ENCODE peak calls at places on chromosomes 7 and 10, in eight cellular contexts. One of them, this sample, is unnamed.

GRCh38 chr7:26278769-26279168 is 12.9 kb upstream of the SNX10 start:
- DNase-seq in adrenal gland: no peak
- DNase-seq in gastrocnemius medialis: no peak
- DNase-seq in fibroblast of lung: peak; percentile 2
- DNase-seq in GM23338: no peak
- DNase-seq in breast epithelium: no peak
- DNase-seq in kidney epithelial cell: no peak
- DNase-seq in HCT116: peak; percentile 36
- DNase-seq in this sample: no peak

GRCh38 chr7:32117837-32118236 is 47.6 kb upstream of the PDE1C start:
- DNase-seq in adrenal gland: no peak
- DNase-seq in gastrocnemius medialis: no peak
- DNase-seq in fibroblast of lung: no peak
- DNase-seq in GM23338: no peak
- DNase-seq in breast epithelium: no peak
- DNase-seq in kidney epithelial cell: no peak
- DNase-seq in HCT116: no peak
- DNase-seq in this sample: no peak

GRCh38 chr10:329361-330099 is 194.3 kb downstream of the ZMYND11 start:
- DNase-seq in adrenal gland: peak; percentile 80
- DNase-seq in gastrocnemius medialis: peak; percentile 45
- DNase-seq in fibroblast of lung: peak; percentile 96
- DNase-seq in GM23338: peak; percentile 37
- DNase-seq in breast epithelium: peak; percentile 86
- DNase-seq in kidney epithelial cell: peak; percentile 81
- DNase-seq in HCT116: peak; percentile 79
- DNase-seq in this sample: peak; percentile 88

GRCh38 chr10:72425133-72425532 is 70.4 kb upstream of the DNAJB12 start:
- DNase-seq in adrenal gland: no peak
- DNase-seq in gastrocnemius medialis: no peak
- DNase-seq in fibroblast of lung: peak; percentile 27
- DNase-seq in GM23338: no peak
- DNase-seq in breast epithelium: no peak
- DNase-seq in kidney epithelial cell: no peak
- DNase-seq in HCT116: no peak
- DNase-seq in this sample: peak; percentile 80

GRCh38 chr10:17795807-17796596 is 13.1 kb upstream of the MRC1 start:
- DNase-seq in adrenal gland: no peak
- DNase-seq in gastrocnemius medialis: no peak
- DNase-seq in fibroblast of lung: no peak
- DNase-seq in GM23338: no peak
- DNase-seq in breast epithelium: no peak
- DNase-seq in kidney epithelial cell: no peak
- DNase-seq in HCT116: no peak
- DNase-seq in this sample: no peak

GRCh38 chr7:138961159-138961558 is 20.0 kb downstream of the KIAA1549 start:
- DNase-seq in adrenal gland: peak; percentile 63
- DNase-seq in gastrocnemius medialis: no peak
- DNase-seq in fibroblast of lung: no peak
- DNase-seq in GM23338: no peak
- DNase-seq in breast epithelium: no peak
- DNase-seq in kidney epithelial cell: no peak
- DNase-seq in HCT116: no peak
- DNase-seq in this sample: peak; percentile 27

GRCh38 chr10:30422981-30423654 is 10.9 kb upstream of the MAP3K8 start:
- DNase-seq in adrenal gland: no peak
- DNase-seq in gastrocnemius medialis: peak; percentile 40
- DNase-seq in fibroblast of lung: peak; percentile 77
- DNase-seq in GM23338: peak; percentile 89
- DNase-seq in breast epithelium: peak; percentile 69
- DNase-seq in kidney epithelial cell: peak; percentile 85
- DNase-seq in HCT116: no peak
- DNase-seq in this sample: peak; percentile 23

GRCh38 chr10:2978111-2978510 is 89.2 kb upstream of the PFKP start:
- DNase-seq in adrenal gland: no peak
- DNase-seq in gastrocnemius medialis: no peak
- DNase-seq in fibroblast of lung: peak; percentile 70
- DNase-seq in GM23338: peak; percentile 77
- DNase-seq in breast epithelium: no peak
- DNase-seq in kidney epithelial cell: no peak
- DNase-seq in HCT116: peak; percentile 55
- DNase-seq in this sample: no peak

GRCh38 chr10:123926401-123927264 is 35.0 kb upstream of the CPXM2 start:
- DNase-seq in adrenal gland: no peak
- DNase-seq in gastrocnemius medialis: no peak
- DNase-seq in fibroblast of lung: no peak
- DNase-seq in GM23338: no peak
- DNase-seq in breast epithelium: no peak
- DNase-seq in kidney epithelial cell: no peak
- DNase-seq in HCT116: no peak
- DNase-seq in this sample: no peak

DNA sequence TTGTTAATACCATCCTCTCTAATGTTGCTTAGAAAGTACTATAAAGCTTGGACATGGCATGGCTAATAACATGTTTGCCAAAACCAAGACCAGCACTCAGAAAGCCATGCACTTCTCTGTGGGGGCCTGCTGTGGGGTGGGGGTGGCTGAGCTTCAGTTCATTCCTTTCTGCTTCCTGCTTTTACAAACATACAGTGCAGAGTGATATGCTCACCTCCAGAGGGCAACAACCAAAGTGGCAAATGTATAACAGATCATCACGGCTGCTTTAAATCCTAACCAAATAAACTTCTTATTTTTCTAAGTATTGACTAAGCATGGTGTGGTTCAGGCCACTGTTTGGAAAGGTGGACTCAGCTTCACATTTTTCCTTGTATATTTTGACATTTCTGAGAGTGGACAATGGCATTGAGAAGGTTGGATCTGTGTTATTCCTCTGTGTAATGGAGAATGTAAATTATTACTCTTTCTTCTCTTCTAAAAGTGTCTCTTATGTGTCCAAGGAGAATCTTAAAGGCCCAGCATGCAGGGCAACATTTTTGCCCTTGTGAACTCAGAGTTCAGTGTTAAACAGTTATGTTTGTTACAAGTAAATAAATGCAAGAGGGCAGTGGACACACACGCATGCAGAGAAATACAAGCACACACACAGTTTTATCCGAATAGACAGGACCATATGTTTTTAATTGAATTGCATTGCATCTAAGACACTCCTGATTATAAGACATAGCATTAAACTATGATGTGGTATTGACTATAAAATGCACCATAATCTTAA is 186.1 kb downstream of the HERPUD2 start:
- DNase-seq in adrenal gland: no peak
- DNase-seq in gastrocnemius medialis: no peak
- DNase-seq in fibroblast of lung: no peak
- DNase-seq in GM23338: no peak
- DNase-seq in breast epithelium: no peak
- DNase-seq in kidney epithelial cell: no peak
- DNase-seq in HCT116: no peak
- DNase-seq in this sample: no peak
- TF ChIP-seq CTCF in adrenal gland: no peak
- TF ChIP-seq CTCF in gastrocnemius medialis: no peak
- TF ChIP-seq CTCF in fibroblast of lung: no peak
- TF ChIP-seq CTCF in GM23338: peak; percentile 29
- TF ChIP-seq CTCF in breast epithelium: no peak
- TF ChIP-seq CTCF in kidney epithelial cell: peak; percentile 26
- TF ChIP-seq CTCF in HCT116: peak; percentile 28
- TF ChIP-seq CTCF in this sample: no peak

DNA sequence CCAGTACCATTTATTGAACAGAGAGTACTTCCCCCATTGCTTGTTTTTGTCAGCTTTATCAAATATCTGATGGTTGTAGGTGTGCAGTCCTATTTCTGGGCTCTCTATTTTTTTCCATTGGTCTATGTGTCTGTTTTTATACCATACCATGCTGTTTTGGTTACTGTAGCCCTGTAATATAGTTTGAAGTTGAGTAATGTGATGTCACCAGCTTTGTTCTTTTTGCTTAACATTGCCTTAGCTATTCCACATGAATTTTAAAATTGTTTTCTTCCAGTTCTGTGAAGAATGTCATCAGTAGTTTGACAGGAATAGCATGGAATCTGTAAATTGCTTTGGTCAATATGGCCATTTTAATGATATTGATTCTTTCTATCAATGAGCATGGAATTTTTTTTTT is 140.5 kb upstream of the RHOBTB1 start:
- DNase-seq in adrenal gland: no peak
- DNase-seq in gastrocnemius medialis: no peak
- DNase-seq in fibroblast of lung: no peak
- DNase-seq in GM23338: no peak
- DNase-seq in breast epithelium: no peak
- DNase-seq in kidney epithelial cell: no peak
- DNase-seq in HCT116: no peak
- DNase-seq in this sample: no peak
- H3K36me3 ChIP-seq in adrenal gland: no peaks in the 10 kb centered on the region
- H3K36me3 ChIP-seq in gastrocnemius medialis: no peaks in the 10 kb centered on the region
- H3K36me3 ChIP-seq in fibroblast of lung: no peaks in the 10 kb centered on the region
- H3K36me3 ChIP-seq in GM23338: no peaks in the 10 kb centered on the region
- H3K36me3 ChIP-seq in breast epithelium: no peaks in the 10 kb centered on the region
- H3K36me3 ChIP-seq in kidney epithelial cell: no peaks in the 10 kb centered on the region
- H3K36me3 ChIP-seq in HCT116: no peaks in the 10 kb centered on the region
- H3K36me3 ChIP-seq in this sample: no peaks in the 10 kb centered on the region

GRCh38 chr10:130301026-130301892 is 165.1 kb downstream of the GLRX3 start:
- DNase-seq in adrenal gland: peak; percentile 37
- DNase-seq in gastrocnemius medialis: peak; percentile 11
- DNase-seq in fibroblast of lung: peak; percentile 20
- DNase-seq in GM23338: no peak
- DNase-seq in breast epithelium: no peak
- DNase-seq in kidney epithelial cell: peak; percentile 10
- DNase-seq in HCT116: no peak
- DNase-seq in this sample: peak; percentile 80

DNA sequence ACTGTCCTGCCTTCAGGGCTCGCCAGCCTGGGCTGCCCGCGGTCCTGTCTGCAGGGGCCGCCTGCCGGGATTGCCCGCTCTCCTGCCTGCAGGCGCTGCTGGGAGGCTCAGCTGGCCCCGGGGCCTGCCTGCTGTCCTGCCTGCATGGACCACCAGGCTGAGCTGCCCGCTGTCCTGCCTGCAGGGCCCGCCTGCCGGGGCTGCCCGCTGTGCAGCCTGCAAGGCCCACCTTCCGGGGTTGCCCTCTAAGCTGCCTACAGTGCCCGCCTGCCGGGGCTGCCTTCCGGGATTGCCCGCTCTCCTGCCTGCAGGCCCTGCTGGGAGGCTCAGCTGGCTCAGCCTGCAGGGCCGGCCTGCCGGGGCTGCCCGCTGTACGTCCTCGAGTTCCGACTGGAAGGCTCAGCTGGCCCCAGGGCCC is 164.4 kb downstream of the GLRX3 start:
- DNase-seq in adrenal gland: peak; percentile 15
- DNase-seq in gastrocnemius medialis: no peak
- DNase-seq in fibroblast of lung: no peak
- DNase-seq in GM23338: no peak
- DNase-seq in breast epithelium: no peak
- DNase-seq in kidney epithelial cell: no peak
- DNase-seq in HCT116: no peak
- DNase-seq in this sample: peak; percentile 74
- H3K4me3 ChIP-seq in adrenal gland: no peak overlapping the region
- H3K4me3 ChIP-seq in gastrocnemius medialis: peak overlapping the region; percentile 65
- H3K4me3 ChIP-seq in fibroblast of lung: no peak overlapping the region
- H3K4me3 ChIP-seq in GM23338: no peak overlapping the region
- H3K4me3 ChIP-seq in breast epithelium: peak overlapping the region; percentile 38
- H3K4me3 ChIP-seq in kidney epithelial cell: peak overlapping the region; percentile 39
- H3K4me3 ChIP-seq in HCT116: no peak overlapping the region
- H3K4me3 ChIP-seq in this sample: peak overlapping the region; percentile 63

DNA sequence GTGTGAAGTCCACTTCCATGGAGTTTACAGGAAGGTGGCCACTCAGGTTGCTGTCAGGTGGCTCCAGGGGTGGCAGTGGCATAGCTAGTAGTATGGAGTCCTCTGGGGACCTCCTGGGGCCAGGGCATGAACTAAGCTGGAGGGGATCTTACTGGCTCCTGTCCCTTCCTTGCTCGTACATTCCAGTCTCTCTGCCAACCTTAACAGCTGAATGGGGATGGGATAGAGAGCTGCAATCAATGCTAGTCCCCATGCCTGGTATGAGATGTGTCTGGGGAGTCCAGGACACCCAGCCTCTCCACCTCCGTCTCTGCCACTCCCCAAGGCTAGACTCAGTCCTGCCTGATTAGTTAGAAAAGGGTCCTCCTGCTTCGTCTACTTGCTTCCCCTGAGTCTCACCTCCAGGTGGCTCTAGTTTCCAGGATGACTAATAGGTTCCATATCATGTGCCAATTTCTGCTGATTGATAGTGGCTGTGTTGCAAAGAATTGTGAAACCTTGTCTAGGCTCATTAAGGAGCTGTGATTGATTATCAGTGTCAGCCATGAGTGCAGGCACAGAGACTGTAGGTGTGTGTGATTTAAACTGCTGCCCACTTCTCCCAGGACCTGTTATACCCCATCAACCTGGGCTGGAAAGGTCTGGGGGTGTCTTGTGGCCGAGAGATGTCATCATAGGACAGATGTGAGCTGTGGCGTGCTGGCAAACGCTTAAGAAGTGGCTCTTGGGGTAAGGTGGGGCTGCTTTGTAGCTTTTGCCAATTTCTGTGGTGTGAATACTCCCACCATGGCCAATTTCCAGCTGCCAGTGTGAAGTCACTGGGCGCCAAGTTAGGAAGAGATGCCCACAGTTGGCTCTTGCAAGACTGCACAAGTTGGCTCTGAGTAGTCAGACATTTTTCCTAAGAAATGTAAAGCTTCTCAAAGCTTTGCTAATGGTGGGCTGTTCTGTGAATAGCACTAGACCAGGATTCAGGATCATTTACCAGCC is 59.8 kb downstream of the COL13A1 start:
- DNase-seq in adrenal gland: no peak
- DNase-seq in gastrocnemius medialis: no peak
- DNase-seq in fibroblast of lung: peak; percentile 92
- DNase-seq in GM23338: peak; percentile 64
- DNase-seq in breast epithelium: no peak
- DNase-seq in kidney epithelial cell: peak; percentile 63
- DNase-seq in HCT116: peak; percentile 94
- DNase-seq in this sample: no peak
- TF ChIP-seq CTCF in adrenal gland: no peak
- TF ChIP-seq CTCF in gastrocnemius medialis: no peak
- TF ChIP-seq CTCF in fibroblast of lung: peak; percentile 13
- TF ChIP-seq CTCF in GM23338: peak; percentile 43
- TF ChIP-seq CTCF in breast epithelium: no peak
- TF ChIP-seq CTCF in kidney epithelial cell: peak; percentile 46
- TF ChIP-seq CTCF in HCT116: peak; percentile 62
- TF ChIP-seq CTCF in this sample: no peak

This sample was measured in testis.